ENCODE peak calls at places on chromosome 22, in nine cellular contexts. One of them, this sample, is unnamed.

GRCh38 chr22:24184057-24184798 is 2.9 kb downstream of the SUSD2 start:
- DNase-seq in AG04450: no peak
- DNase-seq in fibroblast of lung: no peak
- DNase-seq in iPS-NIHi11: no peak
- DNase-seq in Calu3: no peak
- DNase-seq in right lobe of liver: peak; percentile 15
- DNase-seq in CD8-positive, alpha-beta memory T cell: no peak
- DNase-seq in heart right ventricle: no peak
- DNase-seq in nucleus accumbens: no peak
- DNase-seq in this sample: no peak

GRCh38 chr22:23269441-23270211 is 89.3 kb downstream of the BCR start:
- DNase-seq in AG04450: no peak
- DNase-seq in fibroblast of lung: no peak
- DNase-seq in iPS-NIHi11: peak; percentile 72
- DNase-seq in Calu3: no peak
- DNase-seq in right lobe of liver: no peak
- DNase-seq in CD8-positive, alpha-beta memory T cell: no peak
- DNase-seq in heart right ventricle: no peak
- DNase-seq in nucleus accumbens: no peak
- DNase-seq in this sample: no peak

GRCh38 chr22:34293324-34293723 is 373.0 kb upstream of the LARGE1 start:
- DNase-seq in AG04450: no peak
- DNase-seq in fibroblast of lung: no peak
- DNase-seq in iPS-NIHi11: no peak
- DNase-seq in Calu3: no peak
- DNase-seq in right lobe of liver: no peak
- DNase-seq in CD8-positive, alpha-beta memory T cell: no peak
- DNase-seq in heart right ventricle: no peak
- DNase-seq in nucleus accumbens: no peak
- DNase-seq in this sample: no peak

GRCh38 chr22:22867996-22868715 is 19.5 kb upstream of the IGLL5 start:
- DNase-seq in AG04450: no peak
- DNase-seq in fibroblast of lung: no peak
- DNase-seq in iPS-NIHi11: no peak
- DNase-seq in Calu3: no peak
- DNase-seq in right lobe of liver: no peak
- DNase-seq in CD8-positive, alpha-beta memory T cell: no peak
- DNase-seq in heart right ventricle: no peak
- DNase-seq in nucleus accumbens: no peak
- DNase-seq in this sample: no peak

GRCh38 chr22:31646186-31647019 is 15.6 kb downstream of the PISD start:
- DNase-seq in AG04450: peak; percentile 96
- DNase-seq in fibroblast of lung: peak; percentile 99
- DNase-seq in iPS-NIHi11: peak; percentile 14
- DNase-seq in Calu3: peak; percentile 57
- DNase-seq in right lobe of liver: no peak
- DNase-seq in CD8-positive, alpha-beta memory T cell: no peak
- DNase-seq in heart right ventricle: no peak
- DNase-seq in nucleus accumbens: no peak
- DNase-seq in this sample: no peak

GRCh38 chr22:45008853-45009751 is 703 bp downstream of the PHF21B start:
- DNase-seq in AG04450: no peak
- DNase-seq in fibroblast of lung: no peak
- DNase-seq in iPS-NIHi11: no peak
- DNase-seq in Calu3: no peak
- DNase-seq in right lobe of liver: no peak
- DNase-seq in CD8-positive, alpha-beta memory T cell: no peak
- DNase-seq in heart right ventricle: no peak
- DNase-seq in nucleus accumbens: peak; percentile 45
- DNase-seq in this sample: no peak

GRCh38 chr22:23223566-23224317 is 43.4 kb downstream of the BCR start:
- DNase-seq in AG04450: no peak
- DNase-seq in fibroblast of lung: no peak
- DNase-seq in iPS-NIHi11: no peak
- DNase-seq in Calu3: no peak
- DNase-seq in right lobe of liver: no peak
- DNase-seq in CD8-positive, alpha-beta memory T cell: no peak
- DNase-seq in heart right ventricle: no peak
- DNase-seq in nucleus accumbens: no peak
- DNase-seq in this sample: no peak

GRCh38 chr22:19874307-19875060 is 19.8 kb upstream of the GNB1L start:
- DNase-seq in AG04450: no peak
- DNase-seq in fibroblast of lung: peak; percentile 41
- DNase-seq in iPS-NIHi11: no peak
- DNase-seq in Calu3: no peak
- DNase-seq in right lobe of liver: peak; percentile 15
- DNase-seq in CD8-positive, alpha-beta memory T cell: peak; percentile 19
- DNase-seq in heart right ventricle: peak; percentile 30
- DNase-seq in nucleus accumbens: no peak
- DNase-seq in this sample: no peak

GRCh38 chr22:27122561-27122960 is 465.2 kb downstream of the MIAT start:
- DNase-seq in AG04450: no peak
- DNase-seq in fibroblast of lung: no peak
- DNase-seq in iPS-NIHi11: no peak
- DNase-seq in Calu3: no peak
- DNase-seq in right lobe of liver: no peak
- DNase-seq in CD8-positive, alpha-beta memory T cell: no peak
- DNase-seq in heart right ventricle: no peak
- DNase-seq in nucleus accumbens: no peak
- DNase-seq in this sample: no peak

GRCh38 chr22:49961601-49962011 is 1.0 kb downstream of the PIM3 start:
- DNase-seq in AG04450: no peak
- DNase-seq in fibroblast of lung: no peak
- DNase-seq in iPS-NIHi11: no peak
- DNase-seq in Calu3: no peak
- DNase-seq in right lobe of liver: peak; percentile 50
- DNase-seq in CD8-positive, alpha-beta memory T cell: no peak
- DNase-seq in heart right ventricle: peak; percentile 37
- DNase-seq in nucleus accumbens: no peak
- DNase-seq in this sample: no peak

GRCh38 chr22:32764330-32765116 is 37.0 kb upstream of the TIMP3 start:
- DNase-seq in AG04450: peak; percentile 72
- DNase-seq in fibroblast of lung: peak; percentile 91
- DNase-seq in iPS-NIHi11: no peak
- DNase-seq in Calu3: no peak
- DNase-seq in right lobe of liver: no peak
- DNase-seq in CD8-positive, alpha-beta memory T cell: no peak
- DNase-seq in heart right ventricle: peak; percentile 65
- DNase-seq in nucleus accumbens: no peak
- DNase-seq in this sample: no peak